ENCODE peak calls at places on chromosomes 16 and 17, in five cellular contexts. One of them, this sample, is unnamed.

GRCh38 chr16:89837014-89837546 is 8.8 kb downstream of the SPIRE2 start:
- DNase-seq in breast epithelium: no peak
- DNase-seq in CD8-positive, alpha-beta T cell: no peak
- DNase-seq in heart left ventricle: no peak
- DNase-seq in HL-60: no peak
- DNase-seq in this sample: no peak

GRCh38 chr17:4872786-4873185 is 26.6 kb upstream of the C17orf107 start:
- DNase-seq in breast epithelium: no peak
- DNase-seq in heart left ventricle: no peak
- DNase-seq in HL-60: no peak
- DNase-seq in CD8-positive, alpha-beta T cell: no peak
- DNase-seq in this sample: no peak

GRCh38 chr16:80610489-80611156 is 69.8 kb downstream of the DYNLRB2 start:
- DNase-seq in HL-60: no peak
- DNase-seq in heart left ventricle: no peak
- DNase-seq in breast epithelium: peak; percentile 29
- DNase-seq in CD8-positive, alpha-beta T cell: no peak
- DNase-seq in this sample: no peak

GRCh38 chr16:65740716-65741115 is 618.9 kb upstream of the CDH11 start:
- DNase-seq in heart left ventricle: no peak
- DNase-seq in breast epithelium: no peak
- DNase-seq in CD8-positive, alpha-beta T cell: no peak
- DNase-seq in HL-60: no peak
- DNase-seq in this sample: no peak

GRCh38 chr17:19344311-19345066 is 18.0 kb downstream of the B9D1 start:
- DNase-seq in HL-60: no peak
- DNase-seq in heart left ventricle: no peak
- DNase-seq in breast epithelium: no peak
- DNase-seq in CD8-positive, alpha-beta T cell: no peak
- DNase-seq in this sample: no peak

GRCh38 chr17:386145-386876 is 33.7 kb upstream of the RPH3AL start:
- DNase-seq in HL-60: no peak
- DNase-seq in breast epithelium: peak; percentile 51
- DNase-seq in heart left ventricle: peak; percentile 83
- DNase-seq in CD8-positive, alpha-beta T cell: peak; percentile 58
- DNase-seq in this sample: no peak

GRCh38 chr16:87295259-87295658 is 21.9 kb downstream of the C16orf95 start:
- DNase-seq in CD8-positive, alpha-beta T cell: no peak
- DNase-seq in heart left ventricle: no peak
- DNase-seq in breast epithelium: no peak
- DNase-seq in HL-60: no peak
- DNase-seq in this sample: no peak

GRCh38 chr16:67228034-67228785 is 1.3 kb downstream of the TMEM208 start:
- DNase-seq in CD8-positive, alpha-beta T cell: no peak
- DNase-seq in heart left ventricle: peak; percentile 20
- DNase-seq in breast epithelium: no peak
- DNase-seq in HL-60: no peak
- DNase-seq in this sample: no peak

GRCh38 chr17:81002409-81003361 is 11.0 kb downstream of the CHMP6 start:
- DNase-seq in CD8-positive, alpha-beta T cell: no peak
- DNase-seq in breast epithelium: no peak
- DNase-seq in HL-60: no peak
- DNase-seq in heart left ventricle: peak; percentile 72
- DNase-seq in this sample: no peak

GRCh38 chr17:40450175-40450574 is 6.9 kb downstream of the IGFBP4 start:
- DNase-seq in CD8-positive, alpha-beta T cell: peak; percentile 19
- DNase-seq in HL-60: no peak
- DNase-seq in breast epithelium: no peak
- DNase-seq in heart left ventricle: no peak
- DNase-seq in this sample: no peak

GRCh38 chr17:31525801-31526549 is 134.5 kb downstream of the RAB11FIP4 start:
- DNase-seq in breast epithelium: no peak
- DNase-seq in heart left ventricle: no peak
- DNase-seq in CD8-positive, alpha-beta T cell: no peak
- DNase-seq in HL-60: no peak
- DNase-seq in this sample: no peak

GRCh38 chr16:84847554-84848415 is 28.0 kb downstream of the CRISPLD2 start:
- DNase-seq in HL-60: no peak
- DNase-seq in breast epithelium: no peak
- DNase-seq in heart left ventricle: no peak
- DNase-seq in CD8-positive, alpha-beta T cell: no peak
- DNase-seq in this sample: no peak

GRCh38 chr16:66377327-66377723 is 10.8 kb downstream of the CDH5 start:
- DNase-seq in breast epithelium: no peak
- DNase-seq in heart left ventricle: no peak
- DNase-seq in HL-60: no peak
- DNase-seq in CD8-positive, alpha-beta T cell: no peak
- DNase-seq in this sample: no peak

GRCh38 chr17:79169861-79170260 is 95.2 kb downstream of the ENGASE start:
- DNase-seq in CD8-positive, alpha-beta T cell: no peak
- DNase-seq in HL-60: no peak
- DNase-seq in heart left ventricle: no peak
- DNase-seq in breast epithelium: no peak
- DNase-seq in this sample: no peak

GRCh38 chr17:2023692-2024571 is 1.2 kb downstream of the RTN4RL1 start:
- DNase-seq in heart left ventricle: no peak
- DNase-seq in CD8-positive, alpha-beta T cell: no peak
- DNase-seq in HL-60: peak; percentile 72
- DNase-seq in breast epithelium: peak; percentile 52
- DNase-seq in this sample: no peak

GRCh38 chr17:20032636-20033035 is 23.5 kb downstream of the SPECC1 start:
- DNase-seq in breast epithelium: no peak
- DNase-seq in CD8-positive, alpha-beta T cell: no peak
- DNase-seq in heart left ventricle: no peak
- DNase-seq in HL-60: no peak
- DNase-seq in this sample: no peak

GRCh38 chr17:21551081-21551881 is 141.0 kb upstream of the KCNJ18 start:
- DNase-seq in CD8-positive, alpha-beta T cell: peak; percentile 82
- DNase-seq in breast epithelium: peak; percentile 54
- DNase-seq in HL-60: peak; percentile 7
- DNase-seq in heart left ventricle: peak; percentile 85
- DNase-seq in this sample: peak; percentile 28

GRCh38 chr16:9360075-9360474 is 268.6 kb downstream of the HAPSTR1 start:
- DNase-seq in heart left ventricle: no peak
- DNase-seq in HL-60: no peak
- DNase-seq in CD8-positive, alpha-beta T cell: no peak
- DNase-seq in breast epithelium: no peak
- DNase-seq in this sample: no peak

GRCh38 chr16:89798832-89799370 is 17.5 kb downstream of the FANCA start:
- DNase-seq in CD8-positive, alpha-beta T cell: no peak
- DNase-seq in HL-60: no peak
- DNase-seq in heart left ventricle: peak; percentile 47
- DNase-seq in breast epithelium: no peak
- DNase-seq in this sample: no peak

GRCh38 chr16:53121043-53121442 is 66.3 kb downstream of the CHD9 start:
- DNase-seq in heart left ventricle: no peak
- DNase-seq in CD8-positive, alpha-beta T cell: no peak
- DNase-seq in HL-60: no peak
- DNase-seq in breast epithelium: no peak
- DNase-seq in this sample: no peak

GRCh38 chr17:61457226-61457983 is 5.2 kb downstream of the TBX4 start:
- DNase-seq in HL-60: no peak
- DNase-seq in heart left ventricle: no peak
- DNase-seq in CD8-positive, alpha-beta T cell: no peak
- DNase-seq in breast epithelium: peak; percentile 13
- DNase-seq in this sample: no peak

GRCh38 chr16:84885024-84885910 is 65.5 kb downstream of the CRISPLD2 start:
- DNase-seq in HL-60: no peak
- DNase-seq in heart left ventricle: peak; percentile 65
- DNase-seq in CD8-positive, alpha-beta T cell: no peak
- DNase-seq in breast epithelium: peak; percentile 65
- DNase-seq in this sample: no peak

GRCh38 chr17:79950306-79950705 is 85.4 kb downstream of the TBC1D16 start:
- DNase-seq in CD8-positive, alpha-beta T cell: no peak
- DNase-seq in heart left ventricle: peak; percentile 19
- DNase-seq in breast epithelium: no peak
- DNase-seq in HL-60: no peak
- DNase-seq in this sample: no peak

GRCh38 chr16:89246903-89247733 is 29.6 kb downstream of the ZNF778 start:
- DNase-seq in heart left ventricle: peak; percentile 90
- DNase-seq in breast epithelium: peak; percentile 69
- DNase-seq in CD8-positive, alpha-beta T cell: peak; percentile 97
- DNase-seq in HL-60: peak; percentile 69
- DNase-seq in this sample: no peak

GRCh38 chr17:2055494-2056220 is 754 bp downstream of the HIC1 start:
- DNase-seq in heart left ventricle: peak; percentile 42
- DNase-seq in breast epithelium: no peak
- DNase-seq in CD8-positive, alpha-beta T cell: no peak
- DNase-seq in HL-60: no peak
- DNase-seq in this sample: no peak

GRCh38 chr16:7038475-7038874 is 294.2 kb upstream of the RBFOX1 start:
- DNase-seq in breast epithelium: no peak
- DNase-seq in HL-60: no peak
- DNase-seq in CD8-positive, alpha-beta T cell: no peak
- DNase-seq in heart left ventricle: no peak
- DNase-seq in this sample: no peak

GRCh38 chr16:89845417-89845816 is 17.1 kb downstream of the SPIRE2 start:
- DNase-seq in breast epithelium: no peak
- DNase-seq in CD8-positive, alpha-beta T cell: peak; percentile 26
- DNase-seq in HL-60: no peak
- DNase-seq in heart left ventricle: no peak
- DNase-seq in this sample: no peak

GRCh38 chr16:75714661-75715060 is 11.6 kb downstream of the CPHXL start:
- DNase-seq in HL-60: no peak
- DNase-seq in heart left ventricle: no peak
- DNase-seq in breast epithelium: no peak
- DNase-seq in CD8-positive, alpha-beta T cell: no peak
- DNase-seq in this sample: no peak

GRCh38 chr17:47717261-47717697 is 15.8 kb upstream of the TBX21 start:
- DNase-seq in CD8-positive, alpha-beta T cell: no peak
- DNase-seq in heart left ventricle: no peak
- DNase-seq in breast epithelium: no peak
- DNase-seq in HL-60: no peak
- DNase-seq in this sample: no peak

GRCh38 chr17:61522088-61522487 is 68.9 kb downstream of the NACA2 start:
- DNase-seq in CD8-positive, alpha-beta T cell: no peak
- DNase-seq in breast epithelium: no peak
- DNase-seq in HL-60: no peak
- DNase-seq in heart left ventricle: no peak
- DNase-seq in this sample: no peak

GRCh38 chr17:11561702-11562101 is 36.6 kb upstream of the DNAH9 start:
- DNase-seq in CD8-positive, alpha-beta T cell: no peak
- DNase-seq in heart left ventricle: no peak
- DNase-seq in HL-60: no peak
- DNase-seq in breast epithelium: no peak
- DNase-seq in this sample: no peak

GRCh38 chr17:33335491-33336173 is 42.5 kb upstream of the ASIC2 start:
- DNase-seq in CD8-positive, alpha-beta T cell: no peak
- DNase-seq in heart left ventricle: no peak
- DNase-seq in breast epithelium: no peak
- DNase-seq in HL-60: no peak
- DNase-seq in this sample: no peak
- TF ChIP-seq CTCF in CD8-positive, alpha-beta T cell: no peak
- TF ChIP-seq CTCF in heart left ventricle: no peak
- TF ChIP-seq CTCF in breast epithelium: no peak
- TF ChIP-seq CTCF in HL-60: no peak
- TF ChIP-seq CTCF in this sample: no peak

GRCh38 chr17:7261377-7262191 is 694 bp downstream of the CLDN7 start:
- DNase-seq in heart left ventricle: no peak
- DNase-seq in breast epithelium: no peak
- DNase-seq in HL-60: no peak
- DNase-seq in CD8-positive, alpha-beta T cell: no peak
- DNase-seq in this sample: no peak

GRCh38 chr17:7263071-7263800 is 958 bp upstream of the CLDN7 start:
- DNase-seq in heart left ventricle: no peak
- DNase-seq in CD8-positive, alpha-beta T cell: no peak
- DNase-seq in breast epithelium: peak; percentile 70
- DNase-seq in HL-60: no peak
- DNase-seq in this sample: no peak

GRCh38 chr17:7262192-7263070 is at the start of gene CLDN7:
- DNase-seq in HL-60: no peak
- DNase-seq in CD8-positive, alpha-beta T cell: no peak
- DNase-seq in breast epithelium: peak; percentile 93
- DNase-seq in heart left ventricle: no peak
- DNase-seq in this sample: no peak

GRCh38 chr17:7260601-7261376 is 1.5 kb downstream of the CLDN7 start:
- DNase-seq in heart left ventricle: no peak
- DNase-seq in breast epithelium: peak; percentile 60
- DNase-seq in HL-60: no peak
- DNase-seq in CD8-positive, alpha-beta T cell: no peak
- DNase-seq in this sample: no peak

GRCh38 chr17:7263801-7264078 is 1.5 kb upstream of the CLDN7 start:
- DNase-seq in CD8-positive, alpha-beta T cell: no peak
- DNase-seq in breast epithelium: no peak
- DNase-seq in HL-60: no peak
- DNase-seq in heart left ventricle: no peak
- DNase-seq in this sample: no peak
- H3K4me3 ChIP-seq in CD8-positive, alpha-beta T cell: peak overlapping the region; percentile 61
- H3K4me3 ChIP-seq in breast epithelium: no peak overlapping the region
- H3K4me3 ChIP-seq in HL-60: no peak overlapping the region
- H3K4me3 ChIP-seq in heart left ventricle: peak overlapping the region; percentile 26
- H3K4me3 ChIP-seq in this sample: no peak overlapping the region

DNA sequence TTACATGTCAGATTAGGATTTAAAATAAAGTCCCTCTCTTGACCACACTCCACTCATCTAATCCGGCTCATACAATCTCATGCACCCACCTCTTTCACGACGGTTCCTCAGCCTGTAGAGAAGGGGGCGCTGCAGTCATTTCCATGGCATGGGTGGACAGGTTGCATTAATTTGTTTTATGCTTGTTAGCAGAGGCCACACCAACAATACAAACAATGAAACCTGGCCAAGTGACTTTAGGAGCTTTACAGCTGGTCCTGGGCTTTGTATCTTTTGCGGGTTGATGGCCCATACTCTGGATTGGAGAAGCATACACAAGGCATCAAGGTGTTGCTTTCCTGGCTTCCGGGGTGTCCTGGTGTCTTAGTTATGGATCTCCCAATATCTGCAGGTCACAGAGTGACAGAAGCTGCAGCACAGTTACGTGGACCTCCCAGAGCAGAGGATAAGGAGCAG is 9.7 kb upstream of the SNF8 start:
- DNase-seq in breast epithelium: no peak
- DNase-seq in CD8-positive, alpha-beta T cell: no peak
- DNase-seq in heart left ventricle: no peak
- DNase-seq in HL-60: no peak
- DNase-seq in this sample: no peak
- TF ChIP-seq CTCF in breast epithelium: no peak
- TF ChIP-seq CTCF in CD8-positive, alpha-beta T cell: no peak
- TF ChIP-seq CTCF in heart left ventricle: no peak
- TF ChIP-seq CTCF in HL-60: no peak
- TF ChIP-seq CTCF in this sample: peak; percentile 51

GRCh38 chr17:48908047-48908843 is at the start of gene UBE2Z:
- DNase-seq in CD8-positive, alpha-beta T cell: peak; percentile 85
- DNase-seq in breast epithelium: peak; percentile 92
- DNase-seq in heart left ventricle: peak; percentile 96
- DNase-seq in HL-60: peak; percentile 95
- DNase-seq in this sample: peak; percentile 70

GRCh38 chr17:48910370-48910769 is 2.2 kb downstream of the UBE2Z start:
- DNase-seq in heart left ventricle: no peak
- DNase-seq in breast epithelium: no peak
- DNase-seq in CD8-positive, alpha-beta T cell: no peak
- DNase-seq in HL-60: no peak
- DNase-seq in this sample: no peak

GRCh38 chr17:48907713-48908046 is 527 bp upstream of the UBE2Z start:
- DNase-seq in HL-60: no peak
- DNase-seq in CD8-positive, alpha-beta T cell: no peak
- DNase-seq in breast epithelium: no peak
- DNase-seq in heart left ventricle: no peak
- DNase-seq in this sample: peak; percentile 19

GRCh38 chr17:48908853-48909394 is 717 bp downstream of the UBE2Z start:
- DNase-seq in breast epithelium: peak; percentile 41
- DNase-seq in HL-60: peak; percentile 69
- DNase-seq in CD8-positive, alpha-beta T cell: peak; percentile 67
- DNase-seq in heart left ventricle: peak; percentile 90
- DNase-seq in this sample: peak; percentile 41

GRCh38 chr17:48909796-48910195 is 1.6 kb downstream of the UBE2Z start:
- DNase-seq in breast epithelium: no peak
- DNase-seq in CD8-positive, alpha-beta T cell: no peak
- DNase-seq in HL-60: no peak
- DNase-seq in heart left ventricle: no peak
- DNase-seq in this sample: no peak
- H3K4me3 ChIP-seq in breast epithelium: peak overlapping the region; percentile 91
- H3K4me3 ChIP-seq in CD8-positive, alpha-beta T cell: no peak overlapping the region
- H3K4me3 ChIP-seq in HL-60: no peak overlapping the region
- H3K4me3 ChIP-seq in heart left ventricle: peak overlapping the region; percentile 92
- H3K4me3 ChIP-seq in this sample: peak overlapping the region; percentile 93